ENCODE peak calls at places on chromosomes 6 and 20, in ten cellular contexts. U is AG09319, D is right lobe of liver, V is Panc1, H is endothelial cell, Y is mesothelial cell of epicardium, E is psoas muscle, L is HFF-Myc, C is tibial artery, M is astrocyte. I is an unnamed sample.

GRCh38 chr20:11585752-11586352 is 331.8 kb upstream of the BTBD3 start:
- DNase-seq in U (no peak), H (no peak), M (peak; percentile 1), V (no peak), D (no peak), L (peak; percentile 10), C (no peak), Y (no peak), E (no peak), I (no peak)

GRCh38 chr6:63516186-63516944 is 55.9 kb upstream of the LOC128125822 start:
- DNase-seq in Y (no peak), H (no peak), D (no peak), M (peak; percentile 6), V (no peak), U (no peak), L (no peak), E (no peak), C (no peak), I (no peak)

GRCh38 chr6:41167173-41167963 is 4.5 kb upstream of the TREM2 start:
- DNase-seq in L (peak; percentile 10), H (peak; percentile 63), D (no peak), C (no peak), U (no peak), Y (no peak), E (no peak), M (peak; percentile 6), V (no peak), I (no peak)

GRCh38 chr20:31836853-31837608 is 8.4 kb downstream of the FOXS1 start:
- DNase-seq in H (no peak), L (no peak), U (no peak), Y (no peak), M (peak; percentile 40), V (no peak), D (no peak), E (no peak), C (no peak), I (no peak)

GRCh38 chr6:63348836-63349235 is 29.1 kb upstream of the LGSN start:
- DNase-seq in D (no peak), E (no peak), H (no peak), M (no peak), V (no peak), Y (no peak), L (no peak), U (no peak), C (no peak), I (no peak)

GRCh38 chr6:138555294-138555988 is 56.1 kb upstream of the NHSL1 start:
- DNase-seq in D (no peak), M (no peak), E (no peak), V (no peak), H (no peak), C (no peak), Y (no peak), U (no peak), L (no peak), I (no peak)

GRCh38 chr6:140316966-140317365 is 942.5 kb upstream of the CITED2 start:
- DNase-seq in H (no peak), L (no peak), M (no peak), C (no peak), Y (no peak), V (no peak), D (no peak), E (no peak), U (no peak), I (no peak)

GRCh38 chr6:39426057-39426592 is 103.6 kb upstream of the KCNK16 start:
- DNase-seq in Y (no peak), V (no peak), H (no peak), L (peak; percentile 80), E (no peak), U (peak; percentile 39), C (no peak), M (peak; percentile 75), D (no peak), I (peak; percentile 59)

DNA sequence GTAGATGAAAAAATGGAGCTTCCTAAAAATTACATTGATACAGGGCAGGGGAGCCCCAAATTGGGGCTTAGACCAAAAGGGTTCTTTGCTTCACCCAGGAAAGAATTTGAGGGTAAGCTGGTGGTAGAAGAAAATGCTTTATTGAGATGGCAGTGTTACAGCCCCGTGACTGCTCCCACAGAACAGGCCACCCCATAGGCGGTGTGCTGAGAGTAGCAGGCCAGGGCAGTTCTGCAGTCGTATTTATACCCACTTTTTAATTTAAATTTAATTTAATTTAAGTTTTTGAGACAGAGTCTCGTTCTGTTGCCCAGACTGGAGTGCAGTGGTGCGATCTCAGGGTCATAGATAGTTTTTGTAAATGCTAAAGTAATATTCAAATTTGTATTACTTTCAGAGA is 265.0 kb downstream of the CDH26 start:
- DNase-seq in L (no peak), Y (no peak), D (no peak), E (no peak), M (no peak), H (no peak), V (no peak), C (no peak), U (no peak), I (no peak)
- TF ChIP-seq CTCF in L (no peak), Y (no peak), D (no peak), E (no peak), M (no peak), H (no peak), V (no peak), C (no peak), U (no peak), I (no peak)

DNA sequence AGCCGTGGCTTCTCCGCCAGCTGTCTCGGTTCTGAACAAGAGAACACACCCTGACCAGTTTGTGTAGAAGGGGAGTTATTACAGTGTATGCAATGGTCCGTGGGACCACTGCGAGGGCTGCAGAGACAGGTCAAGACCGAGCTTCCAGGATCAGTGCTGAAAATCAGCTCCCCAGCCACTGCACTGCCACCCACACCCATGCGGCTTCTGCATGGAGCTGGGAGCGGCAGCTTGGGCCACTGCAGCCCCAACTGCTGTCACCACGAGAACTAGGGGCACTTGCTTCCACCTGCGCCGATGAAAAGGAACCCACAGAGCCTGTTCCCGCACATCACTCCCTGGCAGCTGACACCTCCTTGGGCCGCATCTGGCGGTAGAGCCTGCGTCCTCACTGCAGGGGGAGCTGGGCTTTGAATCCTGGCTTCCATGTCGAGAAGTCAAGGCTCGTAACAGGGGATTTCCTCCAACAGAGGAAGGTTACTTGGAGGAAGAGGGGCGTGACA is 56.2 kb downstream of the TMEM242 start:
- DNase-seq in Y (no peak), E (no peak), H (no peak), D (no peak), L (no peak), U (no peak), V (no peak), M (no peak), C (no peak), I (no peak)
- TF ChIP-seq CTCF in Y (no peak), E (no peak), H (no peak), D (no peak), L (no peak), U (no peak), V (no peak), M (no peak), C (no peak), I (no peak)

GRCh38 chr6:113588646-113589045 is 268.5 kb upstream of the MARCKS start:
- DNase-seq in C (no peak), V (no peak), D (no peak), E (no peak), H (no peak), L (no peak), M (peak; percentile 55), U (no peak), Y (no peak), I (no peak)

GRCh38 chr6:113586413-113586812 is 270.7 kb upstream of the MARCKS start:
- DNase-seq in E (no peak), V (no peak), H (no peak), Y (no peak), L (no peak), U (no peak), M (peak; percentile 92), D (no peak), C (no peak), I (peak; percentile 2)

GRCh38 chr6:113586966-113587699 is 270.0 kb upstream of the MARCKS start:
- DNase-seq in M (no peak), Y (no peak), C (no peak), H (no peak), U (no peak), V (no peak), D (no peak), E (no peak), L (no peak), I (no peak)

GRCh38 chr6:113584767-113585166 is 272.4 kb upstream of the MARCKS start:
- DNase-seq in U (no peak), H (no peak), C (no peak), M (no peak), Y (no peak), V (no peak), D (no peak), E (no peak), L (no peak), I (no peak)

DNA sequence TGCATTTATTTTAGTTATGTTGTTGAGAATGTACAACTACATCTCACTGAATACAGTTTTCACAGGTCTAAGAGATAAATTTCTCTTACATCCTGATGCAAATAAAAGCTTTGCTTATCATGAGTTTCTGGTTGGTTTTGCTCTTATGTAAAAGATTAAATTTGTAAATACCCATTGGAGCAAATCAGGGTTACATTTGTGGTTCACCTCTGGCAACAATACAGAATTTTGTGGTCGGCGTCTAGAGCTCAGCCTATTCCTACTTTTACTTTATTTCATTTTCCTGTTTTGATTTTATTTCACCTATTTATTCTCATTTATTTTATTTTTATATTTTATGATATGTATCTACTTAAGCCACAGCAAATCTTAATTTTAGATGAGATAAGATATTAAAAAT is 271.9 kb upstream of the MARCKS start:
- DNase-seq in U (no peak), H (no peak), V (no peak), L (no peak), Y (no peak), C (no peak), D (no peak), E (no peak), M (peak; percentile 73), I (no peak)
- TF ChIP-seq CTCF in U (no peak), H (no peak), V (no peak), L (no peak), Y (no peak), C (no peak), D (no peak), E (no peak), M (no peak), I (no peak)

GRCh38 chr20:50658804-50659380 is 32.5 kb downstream of the RIPOR3 start:
- DNase-seq in M (no peak), E (no peak), C (no peak), L (no peak), H (no peak), D (no peak), U (no peak), V (no peak), Y (no peak), I (no peak)

GRCh38 chr20:50659975-50660670 is 31.2 kb downstream of the RIPOR3 start:
- DNase-seq in U (no peak), M (no peak), L (no peak), V (no peak), Y (no peak), H (no peak), E (no peak), C (no peak), D (no peak), I (no peak)

GRCh38 chr20:50664248-50664647 is 27.1 kb downstream of the RIPOR3 start:
- DNase-seq in D (no peak), M (no peak), L (no peak), V (no peak), Y (no peak), C (no peak), E (peak; percentile 72), U (no peak), H (no peak), I (no peak)

GRCh38 chr20:50666709-50667310 is 24.5 kb downstream of the RIPOR3 start:
- DNase-seq in U (no peak), D (no peak), E (no peak), C (no peak), L (no peak), V (no peak), Y (no peak), H (no peak), M (no peak), I (no peak)

DNA sequence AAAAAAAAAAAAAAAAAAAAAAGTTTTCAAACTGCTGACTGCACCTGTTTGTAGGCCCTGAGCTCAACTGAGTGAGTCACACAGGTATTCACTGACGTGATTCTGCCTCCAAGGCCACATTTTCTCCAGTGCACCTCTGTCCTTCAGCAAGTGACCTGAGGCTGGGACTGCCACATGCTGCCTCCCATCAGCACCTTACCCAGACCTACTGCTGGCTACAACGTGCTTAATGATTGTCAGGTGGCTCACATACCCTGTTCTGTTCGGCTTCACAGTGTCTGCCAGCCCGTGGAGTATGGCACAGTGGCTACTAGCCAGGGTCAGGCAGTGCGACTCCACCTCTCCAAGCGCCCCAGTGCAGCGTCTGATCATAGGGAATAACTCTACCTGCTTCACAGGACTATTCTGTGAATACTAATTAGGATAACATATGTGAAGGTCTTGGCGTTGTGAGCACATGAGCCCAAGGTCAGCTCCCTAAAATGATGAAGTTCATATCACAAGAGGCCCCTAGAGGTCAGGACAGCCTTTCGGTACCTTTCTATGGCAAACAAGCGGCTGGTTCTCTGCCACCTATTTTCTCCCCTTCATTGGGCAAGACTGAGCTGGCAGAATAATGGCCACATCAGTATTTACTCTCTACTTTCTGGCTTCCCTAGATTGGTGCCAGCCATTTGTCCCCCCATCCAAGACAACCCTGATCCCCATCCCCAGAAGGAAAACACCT is 28.1 kb downstream of the RIPOR3 start:
- DNase-seq in M (no peak), V (no peak), E (no peak), D (peak; percentile 39), L (no peak), U (no peak), H (no peak), Y (no peak), C (no peak), I (peak; percentile 73)
- TF ChIP-seq CTCF in M (no peak), V (no peak), E (no peak), D (peak; percentile 53), L (no peak), U (no peak), H (no peak), Y (no peak), C (no peak), I (peak; percentile 50)